ENCODE peak calls at places on chromosomes 1 and 21, in eight cellular contexts. One of them, this sample, is unnamed.

GRCh38 chr1:218488986-218489385 is 143.8 kb downstream of the TGFB2 start:
- DNase-seq in endothelial cell: no peak
- DNase-seq in esophagus squamous epithelium: no peak
- DNase-seq in astrocyte of the cerebellum: no peak
- DNase-seq in IMR-90: peak
- DNase-seq in CD4-positive, alpha-beta T cell: no peak
- DNase-seq in uterus: no peak
- DNase-seq in sigmoid colon: no peak
- DNase-seq in this sample: no peak

GRCh38 chr1:145706282-145706681 is 886 bp downstream of the PDZK1 start:
- DNase-seq in esophagus squamous epithelium: no peak
- DNase-seq in uterus: no peak
- DNase-seq in sigmoid colon: no peak
- DNase-seq in IMR-90: peak
- DNase-seq in endothelial cell: no peak
- DNase-seq in CD4-positive, alpha-beta T cell: no peak
- DNase-seq in astrocyte of the cerebellum: no peak
- DNase-seq in this sample: no peak

GRCh38 chr21:35646606-35647005 is 413.7 kb downstream of the SETD4 start:
- DNase-seq in CD4-positive, alpha-beta T cell: no peak
- DNase-seq in uterus: no peak
- DNase-seq in esophagus squamous epithelium: no peak
- DNase-seq in IMR-90: peak
- DNase-seq in endothelial cell: no peak
- DNase-seq in astrocyte of the cerebellum: no peak
- DNase-seq in sigmoid colon: no peak
- DNase-seq in this sample: no peak

GRCh38 chr1:32892368-32893197 is 6.3 kb downstream of the HPCA start:
- DNase-seq in astrocyte of the cerebellum: no peak
- DNase-seq in CD4-positive, alpha-beta T cell: no peak
- DNase-seq in IMR-90: no peak
- DNase-seq in uterus: no peak
- DNase-seq in sigmoid colon: peak
- DNase-seq in esophagus squamous epithelium: no peak
- DNase-seq in endothelial cell: peak
- DNase-seq in this sample: no peak

GRCh38 chr1:42844592-42845140 is 1.7 kb upstream of the ZNF691 start:
- DNase-seq in IMR-90: peak
- DNase-seq in endothelial cell: no peak
- DNase-seq in esophagus squamous epithelium: no peak
- DNase-seq in uterus: no peak
- DNase-seq in sigmoid colon: no peak
- DNase-seq in astrocyte of the cerebellum: no peak
- DNase-seq in CD4-positive, alpha-beta T cell: no peak
- DNase-seq in this sample: no peak

GRCh38 chr21:45818904-45819285 is 162.7 kb upstream of the COL6A1 start:
- DNase-seq in CD4-positive, alpha-beta T cell: peak
- DNase-seq in esophagus squamous epithelium: no peak
- DNase-seq in astrocyte of the cerebellum: peak
- DNase-seq in uterus: no peak
- DNase-seq in IMR-90: peak
- DNase-seq in endothelial cell: no peak
- DNase-seq in sigmoid colon: peak
- DNase-seq in this sample: peak

GRCh38 chr1:152227310-152227928 is 3.4 kb upstream of the HRNR start:
- DNase-seq in uterus: no peak
- DNase-seq in IMR-90: peak
- DNase-seq in astrocyte of the cerebellum: no peak
- DNase-seq in sigmoid colon: no peak
- DNase-seq in endothelial cell: no peak
- DNase-seq in CD4-positive, alpha-beta T cell: no peak
- DNase-seq in esophagus squamous epithelium: no peak
- DNase-seq in this sample: no peak

GRCh38 chr1:33228935-33229487 is 27.3 kb upstream of the ZNF362 start:
- DNase-seq in CD4-positive, alpha-beta T cell: no peak
- DNase-seq in endothelial cell: no peak
- DNase-seq in esophagus squamous epithelium: no peak
- DNase-seq in uterus: peak
- DNase-seq in sigmoid colon: peak
- DNase-seq in IMR-90: peak
- DNase-seq in astrocyte of the cerebellum: peak
- DNase-seq in this sample: no peak

GRCh38 chr1:101101362-101101761 is 75.8 kb upstream of the DPH5 start:
- DNase-seq in CD4-positive, alpha-beta T cell: no peak
- DNase-seq in endothelial cell: no peak
- DNase-seq in sigmoid colon: no peak
- DNase-seq in astrocyte of the cerebellum: no peak
- DNase-seq in uterus: no peak
- DNase-seq in esophagus squamous epithelium: no peak
- DNase-seq in IMR-90: peak
- DNase-seq in this sample: no peak

GRCh38 chr1:57949168-57949567 is 525.3 kb upstream of the DAB1 start:
- DNase-seq in astrocyte of the cerebellum: no peak
- DNase-seq in CD4-positive, alpha-beta T cell: no peak
- DNase-seq in sigmoid colon: no peak
- DNase-seq in endothelial cell: no peak
- DNase-seq in IMR-90: no peak
- DNase-seq in uterus: no peak
- DNase-seq in esophagus squamous epithelium: no peak
- DNase-seq in this sample: no peak

GRCh38 chr1:40185951-40186864 is 25.0 kb downstream of the RLF start:
- DNase-seq in esophagus squamous epithelium: no peak
- DNase-seq in IMR-90: peak
- DNase-seq in endothelial cell: no peak
- DNase-seq in uterus: no peak
- DNase-seq in CD4-positive, alpha-beta T cell: no peak
- DNase-seq in sigmoid colon: no peak
- DNase-seq in astrocyte of the cerebellum: peak
- DNase-seq in this sample: no peak

GRCh38 chr1:52602328-52603300 is at the start of gene GPX7:
- DNase-seq in endothelial cell: peak
- DNase-seq in IMR-90: peak
- DNase-seq in esophagus squamous epithelium: no peak
- DNase-seq in sigmoid colon: peak
- DNase-seq in uterus: peak
- DNase-seq in CD4-positive, alpha-beta T cell: peak
- DNase-seq in astrocyte of the cerebellum: no peak
- DNase-seq in this sample: no peak

GRCh38 chr1:4027492-4028138 is 127.5 kb upstream of the C1orf174 start:
- DNase-seq in astrocyte of the cerebellum: no peak
- DNase-seq in sigmoid colon: no peak
- DNase-seq in esophagus squamous epithelium: no peak
- DNase-seq in IMR-90: no peak
- DNase-seq in CD4-positive, alpha-beta T cell: no peak
- DNase-seq in uterus: no peak
- DNase-seq in endothelial cell: no peak
- DNase-seq in this sample: no peak

GRCh38 chr1:80779278-80779677 is 1021.5 kb upstream of the ADGRL2 start:
- DNase-seq in esophagus squamous epithelium: no peak
- DNase-seq in sigmoid colon: peak
- DNase-seq in endothelial cell: no peak
- DNase-seq in IMR-90: no peak
- DNase-seq in astrocyte of the cerebellum: no peak
- DNase-seq in CD4-positive, alpha-beta T cell: no peak
- DNase-seq in uterus: no peak
- DNase-seq in this sample: no peak

GRCh38 chr1:225644666-225645065 is 8.3 kb downstream of the ENAH start:
- DNase-seq in esophagus squamous epithelium: no peak
- DNase-seq in uterus: no peak
- DNase-seq in CD4-positive, alpha-beta T cell: no peak
- DNase-seq in IMR-90: peak
- DNase-seq in endothelial cell: no peak
- DNase-seq in astrocyte of the cerebellum: no peak
- DNase-seq in sigmoid colon: no peak
- DNase-seq in this sample: no peak

GRCh38 chr1:160117709-160118183 is 2.2 kb downstream of the ATP1A2 start:
- DNase-seq in sigmoid colon: peak
- DNase-seq in CD4-positive, alpha-beta T cell: no peak
- DNase-seq in endothelial cell: no peak
- DNase-seq in IMR-90: peak
- DNase-seq in astrocyte of the cerebellum: peak
- DNase-seq in esophagus squamous epithelium: no peak
- DNase-seq in uterus: no peak
- DNase-seq in this sample: no peak

GRCh38 chr1:160118928-160119327 is 3.4 kb downstream of the ATP1A2 start:
- DNase-seq in CD4-positive, alpha-beta T cell: no peak
- DNase-seq in endothelial cell: no peak
- DNase-seq in astrocyte of the cerebellum: no peak
- DNase-seq in IMR-90: no peak
- DNase-seq in esophagus squamous epithelium: no peak
- DNase-seq in uterus: no peak
- DNase-seq in sigmoid colon: no peak
- DNase-seq in this sample: no peak

GRCh38 chr1:160115545-160116276 is at the start of gene ATP1A2:
- DNase-seq in IMR-90: no peak
- DNase-seq in CD4-positive, alpha-beta T cell: no peak
- DNase-seq in astrocyte of the cerebellum: no peak
- DNase-seq in sigmoid colon: peak
- DNase-seq in endothelial cell: no peak
- DNase-seq in uterus: no peak
- DNase-seq in esophagus squamous epithelium: no peak
- DNase-seq in this sample: no peak

GRCh38 chr1:160117300-160117699 is 1.7 kb downstream of the ATP1A2 start:
- DNase-seq in sigmoid colon: no peak
- DNase-seq in IMR-90: no peak
- DNase-seq in CD4-positive, alpha-beta T cell: no peak
- DNase-seq in astrocyte of the cerebellum: no peak
- DNase-seq in endothelial cell: no peak
- DNase-seq in uterus: no peak
- DNase-seq in esophagus squamous epithelium: no peak
- DNase-seq in this sample: no peak

GRCh38 chr1:160116277-160117147 is 953 bp downstream of the ATP1A2 start:
- DNase-seq in sigmoid colon: no peak
- DNase-seq in endothelial cell: no peak
- DNase-seq in uterus: no peak
- DNase-seq in CD4-positive, alpha-beta T cell: no peak
- DNase-seq in astrocyte of the cerebellum: peak
- DNase-seq in IMR-90: peak
- DNase-seq in esophagus squamous epithelium: no peak
- DNase-seq in this sample: no peak
- TF ChIP-seq CTCF in sigmoid colon: no peak
- TF ChIP-seq CTCF in endothelial cell: no peak
- TF ChIP-seq CTCF in uterus: no peak
- TF ChIP-seq CTCF in CD4-positive, alpha-beta T cell: no peak
- TF ChIP-seq CTCF in astrocyte of the cerebellum: no peak
- TF ChIP-seq CTCF in IMR-90: no peak
- TF ChIP-seq CTCF in esophagus squamous epithelium: no peak
- TF ChIP-seq CTCF in this sample: no peak

GRCh38 chr1:66342707-66343106 is 191.2 kb upstream of the SGIP1 start:
- DNase-seq in CD4-positive, alpha-beta T cell: no peak
- DNase-seq in sigmoid colon: no peak
- DNase-seq in astrocyte of the cerebellum: no peak
- DNase-seq in esophagus squamous epithelium: no peak
- DNase-seq in uterus: no peak
- DNase-seq in IMR-90: no peak
- DNase-seq in endothelial cell: no peak
- DNase-seq in this sample: no peak

GRCh38 chr1:66346057-66346795 is 187.7 kb upstream of the SGIP1 start:
- DNase-seq in IMR-90: no peak
- DNase-seq in astrocyte of the cerebellum: no peak
- DNase-seq in sigmoid colon: no peak
- DNase-seq in esophagus squamous epithelium: no peak
- DNase-seq in endothelial cell: no peak
- DNase-seq in CD4-positive, alpha-beta T cell: no peak
- DNase-seq in uterus: no peak
- DNase-seq in this sample: no peak

GRCh38 chr1:66341446-66342089 is 192.4 kb upstream of the SGIP1 start:
- DNase-seq in CD4-positive, alpha-beta T cell: no peak
- DNase-seq in uterus: no peak
- DNase-seq in sigmoid colon: no peak
- DNase-seq in astrocyte of the cerebellum: no peak
- DNase-seq in esophagus squamous epithelium: no peak
- DNase-seq in IMR-90: no peak
- DNase-seq in endothelial cell: no peak
- DNase-seq in this sample: no peak

GRCh38 chr1:66346873-66347272 is 187.1 kb upstream of the SGIP1 start:
- DNase-seq in esophagus squamous epithelium: no peak
- DNase-seq in endothelial cell: no peak
- DNase-seq in IMR-90: no peak
- DNase-seq in astrocyte of the cerebellum: no peak
- DNase-seq in uterus: no peak
- DNase-seq in sigmoid colon: no peak
- DNase-seq in CD4-positive, alpha-beta T cell: no peak
- DNase-seq in this sample: no peak

DNA sequence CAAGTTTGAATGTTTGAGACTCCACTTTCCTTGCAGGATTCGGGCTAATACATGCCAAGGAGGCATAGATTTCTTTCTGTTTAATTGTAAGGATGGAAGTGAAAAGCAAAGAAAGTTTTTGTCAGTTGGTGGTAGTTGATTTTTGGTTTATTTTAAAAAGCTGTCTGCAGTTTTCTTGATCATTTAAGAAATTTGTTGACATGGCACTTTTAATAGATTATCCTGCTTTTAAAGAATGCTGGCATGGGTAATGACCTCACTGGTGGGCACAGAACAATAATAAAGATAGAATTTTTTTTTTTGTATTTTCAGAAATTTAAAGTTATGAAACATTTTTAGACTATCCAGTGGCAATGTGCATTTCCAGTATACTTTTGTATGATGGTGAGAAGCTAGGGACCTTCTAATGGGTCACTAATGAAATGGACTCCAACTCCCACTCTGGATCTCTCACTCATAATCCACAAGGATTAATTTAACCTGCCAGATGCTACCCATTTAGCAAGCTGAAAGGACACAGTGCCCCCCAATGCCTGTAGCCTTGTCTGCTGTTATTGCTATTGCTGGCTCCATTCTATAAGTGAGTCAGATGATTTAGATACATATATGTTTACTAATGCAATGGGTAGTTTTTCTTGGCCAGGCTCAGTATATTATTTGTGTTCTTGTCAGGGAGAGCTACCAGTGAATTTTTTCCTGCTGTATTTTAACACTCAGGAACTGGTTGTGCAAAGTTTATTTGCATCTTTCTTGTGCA is 190.2 kb upstream of the SGIP1 start:
- DNase-seq in esophagus squamous epithelium: no peak
- DNase-seq in astrocyte of the cerebellum: no peak
- DNase-seq in IMR-90: peak
- DNase-seq in CD4-positive, alpha-beta T cell: no peak
- DNase-seq in endothelial cell: no peak
- DNase-seq in uterus: no peak
- DNase-seq in sigmoid colon: no peak
- DNase-seq in this sample: no peak
- TF ChIP-seq CTCF in esophagus squamous epithelium: no peak
- TF ChIP-seq CTCF in astrocyte of the cerebellum: no peak
- TF ChIP-seq CTCF in IMR-90: no peak
- TF ChIP-seq CTCF in CD4-positive, alpha-beta T cell: no peak
- TF ChIP-seq CTCF in endothelial cell: no peak
- TF ChIP-seq CTCF in uterus: no peak
- TF ChIP-seq CTCF in sigmoid colon: no peak
- TF ChIP-seq CTCF in this sample: no peak

GRCh38 chr1:182198006-182198605 is 136.6 kb upstream of the ZNF648 start:
- DNase-seq in uterus: no peak
- DNase-seq in sigmoid colon: no peak
- DNase-seq in IMR-90: no peak
- DNase-seq in endothelial cell: no peak
- DNase-seq in CD4-positive, alpha-beta T cell: no peak
- DNase-seq in esophagus squamous epithelium: no peak
- DNase-seq in astrocyte of the cerebellum: no peak
- DNase-seq in this sample: no peak
- TF ChIP-seq CTCF in uterus: peak
- TF ChIP-seq CTCF in sigmoid colon: no peak
- TF ChIP-seq CTCF in IMR-90: no peak
- TF ChIP-seq CTCF in endothelial cell: no peak
- TF ChIP-seq CTCF in CD4-positive, alpha-beta T cell: no peak
- TF ChIP-seq CTCF in esophagus squamous epithelium: peak
- TF ChIP-seq CTCF in astrocyte of the cerebellum: peak
- TF ChIP-seq CTCF in this sample: peak

GRCh38 chr1:77533660-77534295 is 148.7 kb downstream of the ZZZ3 start:
- DNase-seq in sigmoid colon: peak
- DNase-seq in astrocyte of the cerebellum: peak
- DNase-seq in uterus: peak
- DNase-seq in IMR-90: peak
- DNase-seq in endothelial cell: peak
- DNase-seq in esophagus squamous epithelium: no peak
- DNase-seq in CD4-positive, alpha-beta T cell: peak
- DNase-seq in this sample: peak
- TF ChIP-seq CTCF in sigmoid colon: peak
- TF ChIP-seq CTCF in astrocyte of the cerebellum: peak
- TF ChIP-seq CTCF in uterus: peak
- TF ChIP-seq CTCF in IMR-90: peak
- TF ChIP-seq CTCF in endothelial cell: peak
- TF ChIP-seq CTCF in esophagus squamous epithelium: peak
- TF ChIP-seq CTCF in CD4-positive, alpha-beta T cell: peak
- TF ChIP-seq CTCF in this sample: peak

This sample was measured in CD14-positive monocyte.